ENCODE peak calls at places on chromosomes 3 and 15, in six cellular contexts. X is activated naive CD4-positive, alpha-beta T cell treated with anti-CD3 and anti-CD28 coated beads, Interleukin-2, amount 10 ng/mL, durations not matched to agents 7 days and 5 days; U is GM23338; Z is fibroblast of the aortic adventitia; Y is stomach; S is glutamatergic neuron. O is an unnamed sample.

GRCh38 chr15:66269326-66270090 is 16.0 kb upstream of the MEGF11 start:
- DNase-seq in X (no peak), U (peak), Z (no peak), Y (no peak), S (no peak), O (peak)

GRCh38 chr15:38651328-38652038 is 86.9 kb upstream of the RASGRP1 start:
- DNase-seq in X (peak), U (peak), Z (no peak), Y (no peak), S (no peak), O (no peak)

GRCh38 chr15:75065467-75065850 is 42.1 kb downstream of the PPCDC start:
- DNase-seq in X (peak), U (no peak), Z (peak), Y (no peak), S (no peak), O (no peak)

GRCh38 chr3:159605776-159606175 is 382.9 kb upstream of the IL12A start:
- DNase-seq in X (no peak), U (no peak), Z (no peak), Y (no peak), S (no peak), O (no peak)

GRCh38 chr3:117868766-117869165 is 1159.2 kb downstream of the TUSC7 start:
- DNase-seq in X (no peak), U (no peak), Z (no peak), Y (no peak), S (no peak), O (no peak)

GRCh38 chr3:40528426-40528825 is 3.7 kb downstream of the ZNF621 start:
- DNase-seq in X (no peak), U (no peak), Z (no peak), Y (no peak), S (no peak), O (no peak)

GRCh38 chr3:171901615-171902312 is 58.6 kb downstream of the TMEM212 start:
- DNase-seq in X (no peak), U (no peak), Z (no peak), Y (no peak), S (no peak), O (no peak)

GRCh38 chr3:27561591-27561990 is 77.4 kb upstream of the SLC4A7 start:
- DNase-seq in X (no peak), U (no peak), Z (no peak), Y (no peak), S (no peak), O (no peak)

GRCh38 chr15:43469867-43470266 is 23.1 kb downstream of the TP53BP1 start:
- DNase-seq in X (no peak), U (no peak), Z (peak), Y (no peak), S (no peak), O (no peak)

GRCh38 chr15:92541197-92542190 is 114.1 kb downstream of the FAM174B start:
- DNase-seq in X (no peak), U (no peak), Z (no peak), Y (no peak), S (no peak), O (no peak)

GRCh38 chr15:93459396-93459795 is 370.4 kb upstream of the RGMA start:
- DNase-seq in X (no peak), U (no peak), Z (no peak), Y (no peak), S (no peak), O (no peak)

O was measured in hippocampal formation.